ENCODE peak calls at places on chromosomes 4 and X, in four cellular contexts. M, U, O and G are unnamed samples.

GRCh38 chr4:76594152-76594551 is 159.1 kb downstream of the SHROOM3 start:
- DNase-seq in M (no peak), U (no peak), O (no peak), G (no peak)

GRCh38 chrX:106612403-106612789 is 618 bp downstream of the RADX start:
- DNase-seq in M (no peak), U (no peak), O (no peak), G (no peak)

GRCh38 chr4:119087121-119087520 is 48.5 kb upstream of the MYOZ2 start:
- DNase-seq in M (no peak), U (no peak), O (no peak), G (no peak)

GRCh38 chr4:112327950-112328349 is 30.8 kb downstream of the ALPK1 start:
- DNase-seq in M (no peak), U (no peak), O (peak; percentile 42), G (peak; percentile 12)

GRCh38 chr4:87505862-87506261 is 23.3 kb downstream of the SPARCL1 start:
- DNase-seq in M (no peak), U (no peak), O (no peak), G (no peak)

GRCh38 chr4:30825008-30825765 is 105.0 kb downstream of the PCDH7 start:
- DNase-seq in M (no peak), U (no peak), O (no peak), G (no peak)

GRCh38 chr4:99404595-99405287 is 30.4 kb downstream of the ADH7 start:
- DNase-seq in M (no peak), U (no peak), O (peak; percentile 58), G (no peak)

GRCh38 chr4:175951794-175952193 is 113.8 kb upstream of the WDR17 start:
- DNase-seq in M (no peak), U (no peak), O (no peak), G (no peak)

GRCh38 chrX:17527135-17527701 is 152.2 kb downstream of the NHS start:
- DNase-seq in M (no peak), U (no peak), O (no peak), G (no peak)

GRCh38 chrX:133365886-133366611 is 49.2 kb downstream of the GPC4 start:
- DNase-seq in M (no peak), U (no peak), O (no peak), G (no peak)

GRCh38 chr4:121122661-121123060 is 41.5 kb downstream of the TNIP3 start:
- DNase-seq in M (no peak), U (no peak), O (no peak), G (no peak)

GRCh38 chr4:184324939-184325477 is 107.3 kb upstream of the ENPP6 start:
- DNase-seq in M (no peak), U (no peak), O (no peak), G (no peak)

GRCh38 chr4:155899891-155900290 is 3.6 kb upstream of the TDO2 start:
- DNase-seq in M (no peak), U (no peak), O (no peak), G (no peak)

GRCh38 chr4:108881190-108881589 is 118.3 kb upstream of the ETNPPL start:
- DNase-seq in M (no peak), U (no peak), O (no peak), G (no peak)